ENCODE peak calls at places on chromosomes 6 and 20, in nine cellular contexts. One of them, this sample, is unnamed.

GRCh38 chr6:118685823-118686449 is 34.5 kb upstream of the CEP85L start:
- DNase-seq in RPMI7951: peak
- DNase-seq in iris pigment epithelial cell: no peak
- DNase-seq in psoas muscle: no peak
- DNase-seq in effector CD8-positive, alpha-beta T cell: no peak
- DNase-seq in MCF 10A: no peak
- DNase-seq in CD4-positive, alpha-beta memory T cell: no peak
- DNase-seq in AG09319: no peak
- DNase-seq in AG20443: no peak
- DNase-seq in this sample: no peak

GRCh38 chr6:70673601-70674000 is 5.9 kb downstream of the SMAP1 start:
- DNase-seq in RPMI7951: peak
- DNase-seq in iris pigment epithelial cell: peak
- DNase-seq in AG20443: peak
- DNase-seq in MCF 10A: no peak
- DNase-seq in psoas muscle: no peak
- DNase-seq in AG09319: no peak
- DNase-seq in effector CD8-positive, alpha-beta T cell: no peak
- DNase-seq in CD4-positive, alpha-beta memory T cell: no peak
- DNase-seq in this sample: peak

GRCh38 chr6:74939309-74939708 is 266.5 kb downstream of the COL12A1 start:
- DNase-seq in psoas muscle: no peak
- DNase-seq in iris pigment epithelial cell: peak
- DNase-seq in RPMI7951: peak
- DNase-seq in AG20443: no peak
- DNase-seq in CD4-positive, alpha-beta memory T cell: no peak
- DNase-seq in MCF 10A: peak
- DNase-seq in AG09319: no peak
- DNase-seq in effector CD8-positive, alpha-beta T cell: no peak
- DNase-seq in this sample: no peak

GRCh38 chr20:48826883-48827771 is 672 bp downstream of the PREX1 start:
- DNase-seq in AG20443: peak
- DNase-seq in psoas muscle: no peak
- DNase-seq in iris pigment epithelial cell: peak
- DNase-seq in AG09319: no peak
- DNase-seq in effector CD8-positive, alpha-beta T cell: no peak
- DNase-seq in MCF 10A: no peak
- DNase-seq in CD4-positive, alpha-beta memory T cell: peak
- DNase-seq in RPMI7951: no peak
- DNase-seq in this sample: no peak

GRCh38 chr20:16368645-16369292 is 204.5 kb downstream of the KIF16B start:
- DNase-seq in RPMI7951: peak
- DNase-seq in psoas muscle: no peak
- DNase-seq in AG09319: no peak
- DNase-seq in effector CD8-positive, alpha-beta T cell: no peak
- DNase-seq in MCF 10A: peak
- DNase-seq in CD4-positive, alpha-beta memory T cell: no peak
- DNase-seq in AG20443: no peak
- DNase-seq in iris pigment epithelial cell: peak
- DNase-seq in this sample: peak

GRCh38 chr6:3553254-3553653 is 96.4 kb upstream of the SLC22A23 start:
- DNase-seq in CD4-positive, alpha-beta memory T cell: no peak
- DNase-seq in psoas muscle: no peak
- DNase-seq in effector CD8-positive, alpha-beta T cell: no peak
- DNase-seq in MCF 10A: no peak
- DNase-seq in AG20443: no peak
- DNase-seq in AG09319: no peak
- DNase-seq in RPMI7951: no peak
- DNase-seq in iris pigment epithelial cell: no peak
- DNase-seq in this sample: no peak

GRCh38 chr6:145116591-145117178 is 618.6 kb downstream of the EPM2A start:
- DNase-seq in AG09319: no peak
- DNase-seq in RPMI7951: no peak
- DNase-seq in MCF 10A: no peak
- DNase-seq in CD4-positive, alpha-beta memory T cell: no peak
- DNase-seq in AG20443: no peak
- DNase-seq in psoas muscle: no peak
- DNase-seq in effector CD8-positive, alpha-beta T cell: no peak
- DNase-seq in iris pigment epithelial cell: no peak
- DNase-seq in this sample: no peak

GRCh38 chr6:168700880-168701279 is 259.9 kb downstream of the SMOC2 start:
- DNase-seq in CD4-positive, alpha-beta memory T cell: no peak
- DNase-seq in psoas muscle: no peak
- DNase-seq in AG09319: no peak
- DNase-seq in iris pigment epithelial cell: no peak
- DNase-seq in RPMI7951: no peak
- DNase-seq in effector CD8-positive, alpha-beta T cell: no peak
- DNase-seq in AG20443: no peak
- DNase-seq in MCF 10A: peak
- DNase-seq in this sample: no peak

GRCh38 chr20:50517817-50518154 is 7.6 kb downstream of the PTPN1 start:
- DNase-seq in CD4-positive, alpha-beta memory T cell: peak
- DNase-seq in MCF 10A: no peak
- DNase-seq in iris pigment epithelial cell: no peak
- DNase-seq in RPMI7951: no peak
- DNase-seq in psoas muscle: no peak
- DNase-seq in AG09319: no peak
- DNase-seq in effector CD8-positive, alpha-beta T cell: no peak
- DNase-seq in AG20443: no peak
- DNase-seq in this sample: no peak

GRCh38 chr20:62104234-62104789 is 18.0 kb upstream of the LSM14B start:
- DNase-seq in psoas muscle: no peak
- DNase-seq in AG20443: no peak
- DNase-seq in RPMI7951: no peak
- DNase-seq in MCF 10A: no peak
- DNase-seq in iris pigment epithelial cell: no peak
- DNase-seq in AG09319: no peak
- DNase-seq in effector CD8-positive, alpha-beta T cell: no peak
- DNase-seq in CD4-positive, alpha-beta memory T cell: no peak
- DNase-seq in this sample: no peak

GRCh38 chr6:106141441-106142237 is 55.5 kb downstream of the PRDM1 start:
- DNase-seq in effector CD8-positive, alpha-beta T cell: no peak
- DNase-seq in MCF 10A: no peak
- DNase-seq in AG20443: no peak
- DNase-seq in iris pigment epithelial cell: no peak
- DNase-seq in CD4-positive, alpha-beta memory T cell: peak
- DNase-seq in RPMI7951: no peak
- DNase-seq in AG09319: no peak
- DNase-seq in psoas muscle: no peak
- DNase-seq in this sample: no peak

GRCh38 chr20:45038747-45039469 is 62.0 kb downstream of the KCNS1 start:
- DNase-seq in MCF 10A: no peak
- DNase-seq in effector CD8-positive, alpha-beta T cell: no peak
- DNase-seq in AG20443: no peak
- DNase-seq in CD4-positive, alpha-beta memory T cell: no peak
- DNase-seq in iris pigment epithelial cell: peak
- DNase-seq in AG09319: no peak
- DNase-seq in RPMI7951: no peak
- DNase-seq in psoas muscle: no peak
- DNase-seq in this sample: no peak

GRCh38 chr6:53179961-53180651 is 31.5 kb upstream of the GCM1 start:
- DNase-seq in effector CD8-positive, alpha-beta T cell: peak
- DNase-seq in RPMI7951: peak
- DNase-seq in CD4-positive, alpha-beta memory T cell: peak
- DNase-seq in psoas muscle: peak
- DNase-seq in iris pigment epithelial cell: peak
- DNase-seq in AG20443: no peak
- DNase-seq in AG09319: no peak
- DNase-seq in MCF 10A: peak
- DNase-seq in this sample: peak

GRCh38 chr20:57394087-57395082 is 3.2 kb downstream of the RBM38 start:
- DNase-seq in AG09319: no peak
- DNase-seq in MCF 10A: no peak
- DNase-seq in AG20443: no peak
- DNase-seq in RPMI7951: no peak
- DNase-seq in psoas muscle: peak
- DNase-seq in iris pigment epithelial cell: no peak
- DNase-seq in effector CD8-positive, alpha-beta T cell: no peak
- DNase-seq in CD4-positive, alpha-beta memory T cell: no peak
- DNase-seq in this sample: no peak

GRCh38 chr6:87561012-87561411 is 28.8 kb downstream of the RARS2 start:
- DNase-seq in RPMI7951: no peak
- DNase-seq in AG09319: no peak
- DNase-seq in iris pigment epithelial cell: peak
- DNase-seq in CD4-positive, alpha-beta memory T cell: no peak
- DNase-seq in MCF 10A: no peak
- DNase-seq in psoas muscle: no peak
- DNase-seq in effector CD8-positive, alpha-beta T cell: no peak
- DNase-seq in AG20443: no peak
- DNase-seq in this sample: peak

GRCh38 chr6:152461556-152461955 is 175.6 kb downstream of the SYNE1 start:
- DNase-seq in AG20443: peak
- DNase-seq in iris pigment epithelial cell: peak
- DNase-seq in effector CD8-positive, alpha-beta T cell: no peak
- DNase-seq in MCF 10A: peak
- DNase-seq in psoas muscle: no peak
- DNase-seq in AG09319: no peak
- DNase-seq in RPMI7951: peak
- DNase-seq in CD4-positive, alpha-beta memory T cell: no peak
- DNase-seq in this sample: peak

GRCh38 chr6:82381278-82381677 is 17.7 kb downstream of the TPBG start:
- DNase-seq in MCF 10A: no peak
- DNase-seq in iris pigment epithelial cell: no peak
- DNase-seq in AG09319: no peak
- DNase-seq in AG20443: no peak
- DNase-seq in RPMI7951: no peak
- DNase-seq in effector CD8-positive, alpha-beta T cell: no peak
- DNase-seq in CD4-positive, alpha-beta memory T cell: no peak
- DNase-seq in psoas muscle: no peak
- DNase-seq in this sample: no peak

GRCh38 chr20:63248835-63249591 is 5.2 kb downstream of the NKAIN4 start:
- DNase-seq in psoas muscle: no peak
- DNase-seq in AG20443: no peak
- DNase-seq in effector CD8-positive, alpha-beta T cell: no peak
- DNase-seq in CD4-positive, alpha-beta memory T cell: no peak
- DNase-seq in AG09319: no peak
- DNase-seq in MCF 10A: no peak
- DNase-seq in iris pigment epithelial cell: no peak
- DNase-seq in RPMI7951: no peak
- DNase-seq in this sample: no peak

GRCh38 chr6:15023448-15023847 is 222.4 kb upstream of the JARID2 start:
- DNase-seq in AG20443: no peak
- DNase-seq in AG09319: no peak
- DNase-seq in psoas muscle: no peak
- DNase-seq in effector CD8-positive, alpha-beta T cell: no peak
- DNase-seq in RPMI7951: no peak
- DNase-seq in MCF 10A: no peak
- DNase-seq in iris pigment epithelial cell: no peak
- DNase-seq in CD4-positive, alpha-beta memory T cell: peak
- DNase-seq in this sample: no peak

GRCh38 chr20:58160451-58161051 is 67.9 kb downstream of the ANKRD60 start:
- DNase-seq in psoas muscle: peak
- DNase-seq in CD4-positive, alpha-beta memory T cell: no peak
- DNase-seq in RPMI7951: no peak
- DNase-seq in AG09319: no peak
- DNase-seq in iris pigment epithelial cell: peak
- DNase-seq in MCF 10A: no peak
- DNase-seq in AG20443: peak
- DNase-seq in effector CD8-positive, alpha-beta T cell: no peak
- DNase-seq in this sample: peak

GRCh38 chr6:111096246-111096645 is 8.9 kb downstream of the SLC16A10 start:
- DNase-seq in AG09319: no peak
- DNase-seq in RPMI7951: no peak
- DNase-seq in iris pigment epithelial cell: no peak
- DNase-seq in CD4-positive, alpha-beta memory T cell: peak
- DNase-seq in effector CD8-positive, alpha-beta T cell: peak
- DNase-seq in psoas muscle: no peak
- DNase-seq in AG20443: no peak
- DNase-seq in MCF 10A: peak
- DNase-seq in this sample: no peak

GRCh38 chr6:81985191-81985590 is 232.7 kb upstream of the TENT5A start:
- DNase-seq in psoas muscle: no peak
- DNase-seq in iris pigment epithelial cell: peak
- DNase-seq in AG09319: no peak
- DNase-seq in AG20443: no peak
- DNase-seq in RPMI7951: peak
- DNase-seq in MCF 10A: no peak
- DNase-seq in CD4-positive, alpha-beta memory T cell: no peak
- DNase-seq in effector CD8-positive, alpha-beta T cell: no peak
- DNase-seq in this sample: peak

GRCh38 chr6:82275686-82276085 is 28.1 kb upstream of the IBTK start:
- DNase-seq in iris pigment epithelial cell: no peak
- DNase-seq in RPMI7951: no peak
- DNase-seq in CD4-positive, alpha-beta memory T cell: no peak
- DNase-seq in MCF 10A: peak
- DNase-seq in AG20443: no peak
- DNase-seq in psoas muscle: no peak
- DNase-seq in AG09319: no peak
- DNase-seq in effector CD8-positive, alpha-beta T cell: no peak
- DNase-seq in this sample: no peak

GRCh38 chr6:98944598-98945011 is 3.1 kb downstream of the FBXL4 start:
- DNase-seq in AG09319: no peak
- DNase-seq in psoas muscle: no peak
- DNase-seq in effector CD8-positive, alpha-beta T cell: no peak
- DNase-seq in MCF 10A: peak
- DNase-seq in iris pigment epithelial cell: peak
- DNase-seq in RPMI7951: peak
- DNase-seq in AG20443: peak
- DNase-seq in CD4-positive, alpha-beta memory T cell: no peak
- DNase-seq in this sample: peak

GRCh38 chr6:77816766-77817270 is 164.0 kb downstream of the MEI4 start:
- DNase-seq in MCF 10A: peak
- DNase-seq in AG09319: no peak
- DNase-seq in CD4-positive, alpha-beta memory T cell: no peak
- DNase-seq in psoas muscle: no peak
- DNase-seq in iris pigment epithelial cell: no peak
- DNase-seq in RPMI7951: no peak
- DNase-seq in effector CD8-positive, alpha-beta T cell: no peak
- DNase-seq in AG20443: no peak
- DNase-seq in this sample: no peak

GRCh38 chr6:157989541-157990289 is 8.1 kb downstream of the SYNJ2 start:
- DNase-seq in AG20443: peak
- DNase-seq in MCF 10A: peak
- DNase-seq in effector CD8-positive, alpha-beta T cell: no peak
- DNase-seq in psoas muscle: peak
- DNase-seq in iris pigment epithelial cell: peak
- DNase-seq in AG09319: no peak
- DNase-seq in CD4-positive, alpha-beta memory T cell: no peak
- DNase-seq in RPMI7951: peak
- DNase-seq in this sample: peak

GRCh38 chr6:85111481-85112001 is 338.3 kb upstream of the NT5E start:
- DNase-seq in MCF 10A: no peak
- DNase-seq in psoas muscle: no peak
- DNase-seq in CD4-positive, alpha-beta memory T cell: no peak
- DNase-seq in RPMI7951: peak
- DNase-seq in iris pigment epithelial cell: no peak
- DNase-seq in AG20443: no peak
- DNase-seq in AG09319: no peak
- DNase-seq in effector CD8-positive, alpha-beta T cell: no peak
- DNase-seq in this sample: no peak

GRCh38 chr20:22663528-22664025 is 79.2 kb upstream of the FOXA2 start:
- DNase-seq in CD4-positive, alpha-beta memory T cell: no peak
- DNase-seq in AG20443: no peak
- DNase-seq in RPMI7951: no peak
- DNase-seq in psoas muscle: no peak
- DNase-seq in effector CD8-positive, alpha-beta T cell: no peak
- DNase-seq in iris pigment epithelial cell: no peak
- DNase-seq in MCF 10A: no peak
- DNase-seq in AG09319: no peak
- DNase-seq in this sample: no peak

GRCh38 chr6:133682506-133683290 is 206.2 kb upstream of the TCF21 start:
- DNase-seq in AG09319: no peak
- DNase-seq in RPMI7951: no peak
- DNase-seq in CD4-positive, alpha-beta memory T cell: no peak
- DNase-seq in AG20443: no peak
- DNase-seq in effector CD8-positive, alpha-beta T cell: no peak
- DNase-seq in psoas muscle: no peak
- DNase-seq in iris pigment epithelial cell: no peak
- DNase-seq in MCF 10A: no peak
- DNase-seq in this sample: peak

GRCh38 chr20:33233129-33233774 is 2.5 kb upstream of the BPIFA1 start:
- DNase-seq in AG09319: no peak
- DNase-seq in effector CD8-positive, alpha-beta T cell: no peak
- DNase-seq in MCF 10A: no peak
- DNase-seq in CD4-positive, alpha-beta memory T cell: no peak
- DNase-seq in RPMI7951: no peak
- DNase-seq in iris pigment epithelial cell: no peak
- DNase-seq in psoas muscle: no peak
- DNase-seq in AG20443: no peak
- DNase-seq in this sample: no peak

GRCh38 chr20:24891546-24892393 is 57.3 kb upstream of the CST7 start:
- DNase-seq in AG20443: no peak
- DNase-seq in psoas muscle: no peak
- DNase-seq in MCF 10A: no peak
- DNase-seq in iris pigment epithelial cell: no peak
- DNase-seq in AG09319: no peak
- DNase-seq in CD4-positive, alpha-beta memory T cell: no peak
- DNase-seq in effector CD8-positive, alpha-beta T cell: no peak
- DNase-seq in RPMI7951: no peak
- DNase-seq in this sample: no peak

This sample was measured in IMR-90.